ENCODE peak calls at places on chromosomes 1 and 21, in four cellular contexts. V is K562, Q is H1, P is HepG2. M is an unnamed sample.

GRCh38 chr1:219958875-219959417 is 30.6 kb upstream of the SLC30A10 start:
- DNase-seq in V (no peak), Q (no peak), P (no peak), M (no peak)

GRCh38 chr1:8874230-8875201 is 4.0 kb downstream of the ENO1 start:
- DNase-seq in V (peak), Q (no peak), P (no peak), M (no peak)

GRCh38 chr1:94590203-94591137 is 48.9 kb upstream of the F3 start:
- DNase-seq in V (no peak), Q (no peak), P (no peak), M (no peak)

GRCh38 chr1:247441621-247442020 is 16.3 kb downstream of the OR2B11 start:
- DNase-seq in V (no peak), Q (no peak), P (no peak), M (no peak)

GRCh38 chr1:117366281-117366981 is 818 bp upstream of the MAN1A2 start:
- DNase-seq in V (peak), Q (peak), P (peak), M (peak)

GRCh38 chr1:233107130-233107529 is 156.7 kb downstream of the NTPCR start:
- DNase-seq in V (no peak), Q (no peak), P (no peak), M (peak)

GRCh38 chr1:101025283-101025679 is 303 bp downstream of the DPH5 start:
- DNase-seq in V (no peak), Q (no peak), P (peak), M (no peak)

GRCh38 chr1:12143631-12144155 is 23.1 kb upstream of the TNFRSF1B start:
- DNase-seq in V (no peak), Q (no peak), P (no peak), M (no peak)

GRCh38 chr1:211118407-211119102 is 15.4 kb downstream of the KCNH1 start:
- DNase-seq in V (no peak), Q (no peak), P (no peak), M (no peak)

GRCh38 chr1:59414406-59415133 is 117.7 kb downstream of the FGGY start:
- DNase-seq in V (no peak), Q (no peak), P (no peak), M (no peak)

GRCh38 chr1:16152521-16153087 is 3.3 kb downstream of the EPHA2 start:
- DNase-seq in V (no peak), Q (no peak), P (peak), M (no peak)

GRCh38 chr1:165397945-165398344 is 41.4 kb upstream of the LMX1A start:
- DNase-seq in V (no peak), Q (no peak), P (no peak), M (no peak)

GRCh38 chr1:62011007-62011406 is 183.6 kb upstream of the L1TD1 start:
- DNase-seq in V (no peak), Q (no peak), P (no peak), M (no peak)

GRCh38 chr1:32334864-32335618 is 992 bp downstream of the MARCKSL1 start:
- DNase-seq in V (peak), Q (no peak), P (no peak), M (peak)
- TF ChIP-seq RFX5 in V (no peak), Q (no peak), P (no peak), M (no peak)

DNA sequence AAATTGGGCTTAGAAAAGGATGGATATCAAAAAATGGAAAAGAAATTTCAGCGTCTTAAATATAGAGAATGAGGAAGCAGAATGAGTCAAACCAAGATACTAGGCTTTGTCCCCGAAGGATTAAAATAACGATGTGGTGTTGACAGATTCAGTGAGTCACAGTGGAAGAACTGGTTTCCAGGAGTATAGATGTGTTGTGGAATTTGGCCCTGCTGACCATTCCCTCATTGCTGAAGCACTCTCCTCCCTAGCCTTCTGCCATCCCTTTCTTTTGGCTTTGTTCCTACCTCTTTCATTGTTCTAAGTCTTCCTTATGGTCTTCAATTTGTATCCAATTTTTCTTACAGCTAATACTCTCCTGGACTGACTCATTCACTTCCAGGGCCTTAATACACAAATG is 23.1 kb upstream of the USP25 start:
- DNase-seq in V (no peak), Q (no peak), P (no peak), M (peak)
- TF ChIP-seq MAFK in V (no peak), Q (no peak), P (no peak), M (no peak)

GRCh38 chr1:143680304-143680703 is 291.5 kb downstream of the FAM72C start:
- DNase-seq in V (no peak), Q (no peak), P (no peak), M (no peak)
- TF ChIP-seq RNF2 in V (no peak), Q (no peak), P (no peak), M (no peak)

GRCh38 chr1:76705560-76705959 is 161.7 kb upstream of the ST6GALNAC5 start:
- DNase-seq in V (no peak), Q (no peak), P (no peak), M (no peak)
- TF ChIP-seq RFX5 in V (no peak), Q (no peak), P (no peak), M (no peak)

DNA sequence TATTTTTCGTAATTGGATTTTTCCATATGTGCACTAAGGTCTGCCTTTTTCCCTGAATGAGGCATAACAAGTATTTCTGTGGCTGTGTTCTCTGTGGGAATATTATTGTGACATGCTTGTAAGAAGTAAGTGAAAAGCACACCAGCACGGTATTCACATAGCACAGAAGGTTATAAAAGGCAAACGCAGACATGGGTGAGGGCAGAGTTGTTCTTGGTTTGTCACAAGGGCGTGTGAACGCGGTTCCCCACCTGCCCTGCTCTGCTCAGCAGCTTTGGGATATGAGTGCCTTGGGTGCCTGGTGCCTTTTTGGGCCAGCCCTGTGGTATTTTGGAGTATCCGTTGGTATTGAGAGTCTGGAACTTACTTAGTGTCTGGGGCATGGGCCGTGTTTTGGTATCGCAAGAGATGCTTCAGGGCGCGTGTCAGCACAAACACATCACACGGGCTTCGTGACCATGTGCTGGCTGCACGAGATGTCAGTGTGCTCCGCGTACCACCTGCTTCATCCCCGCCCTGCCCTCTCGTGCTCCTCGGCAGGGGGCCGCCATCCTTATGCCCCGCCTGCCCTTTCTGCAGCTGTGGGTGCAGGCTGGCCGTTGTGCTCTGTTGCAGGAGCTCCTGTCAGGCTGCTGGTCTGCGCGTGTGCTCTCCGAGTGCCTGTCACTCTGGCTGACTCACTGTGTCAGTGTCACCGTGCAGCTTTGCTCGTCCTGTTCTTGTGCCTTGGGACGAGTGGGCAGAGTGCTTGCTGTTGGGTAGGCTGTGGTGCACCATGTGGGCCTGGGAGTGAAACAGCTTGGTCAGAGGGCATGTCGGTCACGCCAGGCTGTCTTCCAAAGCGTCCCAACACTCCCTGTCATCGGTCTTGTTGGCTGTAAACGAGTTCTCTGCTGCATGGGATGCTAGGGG is 15.0 kb downstream of the SKI start:
- DNase-seq in V (no peak), Q (no peak), P (no peak), M (no peak)
- TF ChIP-seq MAFK in V (no peak), Q (no peak), P (no peak), M (no peak)

DNA sequence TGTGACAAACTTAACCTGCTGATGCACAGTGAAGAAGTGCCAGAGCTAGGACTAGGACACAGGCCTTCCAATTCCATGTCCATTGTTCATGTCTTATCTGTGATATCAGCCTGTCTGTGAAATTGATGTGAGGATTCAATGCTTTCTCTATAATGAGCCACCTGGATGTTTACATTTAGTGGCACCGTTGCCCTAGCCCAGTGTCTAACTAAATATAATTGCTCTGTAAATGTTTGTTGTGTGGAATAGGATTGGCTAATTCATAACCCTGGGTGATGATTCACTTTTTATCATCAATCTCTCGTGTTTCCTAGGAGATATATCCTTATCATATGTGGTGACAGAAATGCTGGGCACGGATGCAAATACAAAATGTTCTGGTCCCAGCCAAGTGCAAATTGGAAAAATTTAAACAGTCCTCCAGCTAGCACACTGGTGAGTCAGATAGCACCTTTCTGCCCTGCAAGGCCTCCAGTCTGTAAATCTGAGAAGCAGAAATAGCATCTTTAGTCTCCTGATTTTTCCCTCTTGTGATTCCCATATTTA is 46.9 kb upstream of the GNG12 start:
- DNase-seq in V (no peak), Q (no peak), P (no peak), M (peak)
- TF ChIP-seq RNF2 in V (no peak), Q (no peak), P (no peak), M (no peak)

GRCh38 chr1:25906644-25907300 is 553 bp upstream of the STMN1 start:
- DNase-seq in V (peak), Q (no peak), P (no peak), M (peak)

GRCh38 chr1:25905680-25906643 is at the start of gene STMN1:
- DNase-seq in V (peak), Q (peak), P (peak), M (peak)

GRCh38 chr1:25911162-25911561 is 4.9 kb upstream of the STMN1 start:
- DNase-seq in V (no peak), Q (no peak), P (no peak), M (no peak)

GRCh38 chr1:25907473-25908058 is 1.3 kb upstream of the STMN1 start:
- DNase-seq in V (no peak), Q (no peak), P (no peak), M (no peak)

DNA sequence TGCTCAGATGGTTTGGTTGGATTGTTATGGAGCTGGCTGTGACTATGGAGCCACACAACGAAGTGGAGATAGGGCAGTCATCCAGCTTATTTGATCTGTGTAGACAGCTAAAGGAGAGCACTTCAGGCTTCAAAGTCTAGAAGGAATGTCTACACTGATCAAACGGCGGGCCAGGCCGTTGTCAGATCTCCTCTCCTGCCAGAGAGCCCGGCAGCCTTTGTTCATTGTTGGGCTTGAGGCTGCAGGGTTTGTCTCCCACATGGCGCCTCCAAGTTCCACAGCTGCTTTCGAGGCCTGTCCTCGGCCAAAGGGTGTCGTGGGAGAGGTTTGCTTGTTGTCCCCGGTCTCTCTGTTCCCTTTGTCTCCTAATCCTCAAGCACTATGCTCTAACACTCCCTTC is 2.8 kb upstream of the STMN1 start:
- DNase-seq in V (no peak), Q (no peak), P (peak), M (no peak)
- TF ChIP-seq RFX5 in V (no peak), Q (no peak), P (no peak), M (no peak)

GRCh38 chr1:41236781-41237180 is 5.3 kb downstream of the SCMH1 start:
- DNase-seq in V (no peak), Q (no peak), P (no peak), M (no peak)

GRCh38 chr1:41235893-41236292 is 6.2 kb downstream of the SCMH1 start:
- DNase-seq in V (no peak), Q (no peak), P (no peak), M (no peak)

GRCh38 chr1:41232305-41232704 is 9.8 kb downstream of the SCMH1 start:
- DNase-seq in V (no peak), Q (no peak), P (peak), M (no peak)

GRCh38 chr1:41238311-41239094 is 3.6 kb downstream of the SCMH1 start:
- DNase-seq in V (peak), Q (no peak), P (peak), M (no peak)

GRCh38 chr1:41233708-41234107 is 8.4 kb downstream of the SCMH1 start:
- DNase-seq in V (no peak), Q (no peak), P (no peak), M (no peak)
- TF ChIP-seq MAFK in V (no peak), Q (no peak), P (no peak), M (no peak)

M was measured in A549.